ENCODE peak calls at places on chromosomes 1 and 21, in four cellular contexts. D is NCI-H2081, C is EL, M is RCC 7860. V is an unnamed sample.

GRCh38 chr1:59367269-59368006 is 70.5 kb downstream of the FGGY start:
- DNase-seq in C (peak), D (no peak), M (no peak), V (no peak)

GRCh38 chr21:35303085-35303484 is 254.0 kb upstream of the RUNX1 start:
- DNase-seq in D (no peak), C (peak), M (peak), V (no peak)

GRCh38 chr1:213724640-213725536 is 262.9 kb upstream of the PROX1 start:
- DNase-seq in C (peak), D (no peak), M (no peak), V (no peak)

GRCh38 chr1:24830680-24831272 is 85.5 kb downstream of the CLIC4 start:
- DNase-seq in C (peak), D (peak), M (peak), V (no peak)

GRCh38 chr1:227542153-227543120 is 20.9 kb upstream of the ZNF678 start:
- DNase-seq in M (peak), D (peak), C (peak), V (peak)

GRCh38 chr1:172002725-172003345 is 161.5 kb downstream of the DNM3 start:
- DNase-seq in M (peak), D (peak), C (peak), V (no peak)

GRCh38 chr1:75725256-75725655 is 747 bp downstream of the ACADM start:
- DNase-seq in D (no peak), C (peak), M (no peak), V (no peak)

GRCh38 chr21:44927587-44928461 is 7.1 kb upstream of the ITGB2 start:
- DNase-seq in M (peak), C (peak), D (no peak), V (peak)

GRCh38 chr1:90721210-90722194 is 4.4 kb upstream of the BARHL2 start:
- DNase-seq in C (peak), D (peak), M (peak), V (no peak)

V was measured in effector memory CD4-positive, alpha-beta T cell.